ENCODE peak calls at places on chromosomes 12 and 14, in nine cellular contexts. F is dorsolateral prefrontal cortex; G is HuH-7.5; Z is activated CD4-positive, alpha-beta T cell treated with anti-CD3 and anti-CD28 coated beads for 1 hour; C is posterior cingulate gyrus; J is colonic mucosa; Y is naive thymus-derived CD8-positive, alpha-beta T cell; B is HS-5; V is NCI-H1092 treated with DMSO at 0.1 percent for 48 hours. L is an unnamed sample.

GRCh38 chr12:31756977-31757420 is 28.2 kb upstream of the AMN1 start:
- DNase-seq in Z (no peak), B (no peak), V (no peak), G (no peak), Y (no peak), F (no peak), C (no peak), J (peak; percentile 40), L (no peak)

GRCh38 chr14:36976571-36977023 is 195.8 kb downstream of the SLC25A21 start:
- DNase-seq in Z (no peak), F (no peak), Y (no peak), V (no peak), C (no peak), B (no peak), G (no peak), J (no peak), L (no peak)

GRCh38 chr12:44117368-44117767 is 281.5 kb downstream of the TMEM117 start:
- DNase-seq in Z (no peak), F (no peak), V (no peak), C (no peak), G (no peak), J (no peak), B (peak; percentile 3), Y (no peak), L (no peak)

GRCh38 chr14:76919431-76919810 is 93.2 kb downstream of the LRRC74A start:
- DNase-seq in Y (no peak), B (no peak), C (no peak), J (no peak), F (no peak), Z (no peak), V (no peak), G (no peak), L (no peak)

GRCh38 chr14:99035268-99035667 is 236.7 kb downstream of the BCL11B start:
- DNase-seq in B (no peak), Y (no peak), C (peak; percentile 24), V (no peak), J (peak; percentile 50), G (no peak), F (no peak), Z (no peak), L (no peak)

GRCh38 chr12:122130150-122130549 is 43.9 kb downstream of the IL31 start:
- DNase-seq in J (no peak), G (no peak), C (no peak), Z (no peak), B (no peak), V (no peak), Y (no peak), F (no peak), L (no peak)

GRCh38 chr12:617304-617915 is 45.8 kb downstream of the NINJ2 start:
- DNase-seq in C (no peak), B (no peak), J (no peak), V (no peak), Z (no peak), F (no peak), Y (no peak), G (peak; percentile 69), L (no peak)

GRCh38 chr14:96264850-96265249 is 8.8 kb downstream of the BDKRB1 start:
- DNase-seq in B (no peak), J (no peak), G (peak; percentile 43), Z (no peak), V (no peak), F (no peak), C (no peak), Y (no peak), L (no peak)

GRCh38 chr12:6582196-6582595 is 14.1 kb upstream of the NOP2 start:
- DNase-seq in B (no peak), Z (no peak), J (no peak), G (no peak), F (no peak), Y (no peak), C (no peak), V (no peak), L (no peak)

GRCh38 chr14:70361893-70362292 is 2.4 kb upstream of the COX16 start:
- DNase-seq in C (no peak), G (no peak), B (no peak), F (no peak), V (no peak), J (no peak), Z (no peak), Y (no peak), L (no peak)

GRCh38 chr12:6921996-6922935 is 5.5 kb upstream of the ATN1 start:
- DNase-seq in V (no peak), Z (no peak), C (no peak), G (no peak), Y (no peak), J (no peak), B (no peak), F (no peak), L (no peak)

GRCh38 chr12:93790472-93791152 is 113.4 kb downstream of the CRADD start:
- DNase-seq in J (no peak), B (peak; percentile 76), Y (no peak), Z (no peak), V (no peak), C (no peak), F (no peak), G (no peak), L (no peak)

GRCh38 chr14:34059925-34060746 is 109.3 kb upstream of the EGLN3 start:
- DNase-seq in Y (peak; percentile 24), F (peak; percentile 57), B (no peak), V (peak; percentile 51), C (peak; percentile 57), Z (peak; percentile 21), G (peak; percentile 57), J (peak; percentile 87), L (peak; percentile 54)

GRCh38 chr14:91904483-91904882 is 37.1 kb upstream of the TC2N start:
- DNase-seq in V (no peak), J (no peak), C (no peak), B (no peak), Z (no peak), F (no peak), G (no peak), Y (no peak), L (no peak)

GRCh38 chr12:59632408-59632807 is 36.6 kb downstream of the SLC16A7 start:
- DNase-seq in V (no peak), F (no peak), B (no peak), Z (no peak), J (no peak), C (no peak), Y (no peak), G (no peak), L (no peak)

GRCh38 chr12:95608252-95609033 is 57.2 kb upstream of the USP44 start:
- DNase-seq in F (peak; percentile 56), B (no peak), Z (no peak), C (peak; percentile 17), G (no peak), Y (no peak), V (peak; percentile 69), J (peak; percentile 25), L (no peak)

GRCh38 chr12:93128332-93128707 is 199.2 kb upstream of the EEA1 start:
- DNase-seq in F (no peak), Y (no peak), Z (no peak), V (peak; percentile 93), B (no peak), G (no peak), J (no peak), C (no peak), L (no peak)

GRCh38 chr12:104707794-104708558 is 250.1 kb downstream of the SLC41A2 start:
- DNase-seq in C (no peak), Y (no peak), G (no peak), V (no peak), F (no peak), J (no peak), Z (no peak), B (no peak), L (no peak)

GRCh38 chr12:96368233-96368632 is 32.0 kb downstream of the CDK17 start:
- DNase-seq in F (peak; percentile 58), Y (no peak), Z (no peak), C (peak; percentile 31), J (no peak), V (peak; percentile 88), G (no peak), B (no peak), L (peak; percentile 50)

GRCh38 chr12:47028186-47028585 is 51.2 kb upstream of the PCED1B start:
- DNase-seq in J (no peak), F (no peak), V (no peak), C (no peak), B (no peak), Y (no peak), Z (no peak), G (no peak), L (no peak)

GRCh38 chr12:64749466-64750202 is 9.6 kb downstream of the GNS start:
- DNase-seq in G (no peak), Y (no peak), F (no peak), C (no peak), B (no peak), V (no peak), Z (no peak), J (no peak), L (no peak)

GRCh38 chr12:3680919-3681594 is 71.9 kb downstream of the CRACR2A start:
- DNase-seq in G (no peak), J (peak; percentile 66), C (no peak), B (no peak), F (no peak), Z (no peak), V (peak; percentile 91), Y (no peak), L (no peak)

GRCh38 chr12:112126000-112126431 is 656 bp downstream of the TRAFD1 start:
- DNase-seq in J (no peak), F (no peak), V (no peak), Y (no peak), Z (no peak), C (no peak), B (no peak), G (no peak), L (no peak)

GRCh38 chr12:132373967-132374820 is 44.8 kb upstream of the GALNT9 start:
- DNase-seq in C (no peak), V (no peak), Z (no peak), B (no peak), G (no peak), Y (no peak), F (no peak), J (no peak), L (no peak)

GRCh38 chr14:99571303-99571986 is 32.6 kb downstream of the CCDC85C start:
- DNase-seq in Z (no peak), Y (no peak), V (peak; percentile 86), G (no peak), C (no peak), B (no peak), F (no peak), J (peak; percentile 47), L (no peak)

GRCh38 chr12:2291182-2291832 is 238.5 kb downstream of the CACNA1C start:
- DNase-seq in C (no peak), V (peak; percentile 52), G (peak; percentile 72), F (no peak), Z (no peak), Y (peak; percentile 38), J (peak; percentile 38), B (no peak), L (no peak)

GRCh38 chr12:71397433-71397954 is 42.1 kb upstream of the LGR5 start:
- DNase-seq in V (no peak), G (no peak), B (peak; percentile 70), C (no peak), Z (no peak), J (no peak), F (no peak), Y (no peak), L (no peak)

GRCh38 chr12:96774501-96775256 is 132.4 kb upstream of the NEDD1 start:
- DNase-seq in G (no peak), Y (no peak), J (no peak), C (no peak), B (peak; percentile 48), Z (no peak), V (no peak), F (no peak), L (no peak)

GRCh38 chr12:58349161-58349560 is 407.8 kb downstream of the ATP23 start:
- DNase-seq in F (no peak), Z (no peak), Y (no peak), C (no peak), B (no peak), G (no peak), J (no peak), V (no peak), L (no peak)

GRCh38 chr14:99590746-99591555 is 13.1 kb downstream of the CCDC85C start:
- DNase-seq in J (no peak), F (no peak), G (no peak), V (peak; percentile 48), Z (no peak), B (no peak), C (no peak), Y (no peak), L (no peak)

GRCh38 chr12:68827895-68828294 is 19.9 kb downstream of the MDM2 start:
- DNase-seq in J (no peak), Z (no peak), B (no peak), G (no peak), V (no peak), C (no peak), F (no peak), Y (no peak), L (no peak)

L was measured in amygdala.